ENCODE peak calls at places on chromosomes 3 and 15, in four cellular contexts. X is tibial nerve, U is stomach, S is K562. C is an unnamed sample.

GRCh38 chr3:9102240-9102841 is 139.1 kb upstream of the RAD18 start:
- DNase-seq in U (no peak), X (no peak), S (no peak), C (no peak)

GRCh38 chr15:60421544-60421943 is 23.8 kb upstream of the ANXA2 start:
- DNase-seq in S (no peak), U (no peak), X (no peak), C (no peak)

GRCh38 chr3:53680026-53680425 is 166.2 kb downstream of the CHDH start:
- DNase-seq in S (no peak), X (no peak), U (no peak), C (no peak)

GRCh38 chr3:156373654-156374053 is 181.3 kb downstream of the SSR3 start:
- DNase-seq in X (no peak), U (no peak), S (no peak), C (no peak)

GRCh38 chr15:39907216-39907615 is 12.8 kb downstream of the GPR176 start:
- DNase-seq in U (no peak), X (no peak), S (no peak), C (no peak)

GRCh38 chr15:97736748-97737147 is 223.8 kb upstream of the ARRDC4 start:
- DNase-seq in S (no peak), X (no peak), U (no peak), C (no peak)

GRCh38 chr3:128318275-128318920 is 148.3 kb downstream of the DNAJB8 start:
- DNase-seq in X (no peak), S (no peak), U (peak), C (no peak)

GRCh38 chr3:182092662-182093262 is 381.0 kb downstream of the SOX2 start:
- DNase-seq in S (no peak), X (no peak), U (no peak), C (peak)

GRCh38 chr3:177213806-177214528 is 16.7 kb upstream of the TBL1XR1 start:
- DNase-seq in S (no peak), X (no peak), U (no peak), C (no peak)

GRCh38 chr3:49717539-49718418 is 1.7 kb downstream of the AMIGO3 start:
- DNase-seq in S (no peak), X (no peak), U (no peak), C (no peak)

GRCh38 chr15:53414167-53414566 is 345.3 kb downstream of the WDR72 start:
- DNase-seq in S (no peak), U (no peak), X (no peak), C (no peak)

GRCh38 chr15:101068523-101068960 is 149.4 kb downstream of the LRRK1 start:
- DNase-seq in S (no peak), U (no peak), X (no peak), C (no peak)

GRCh38 chr15:60899967-60900356 is 329.1 kb downstream of the RORA start:
- DNase-seq in X (no peak), S (no peak), U (no peak), C (no peak)

GRCh38 chr15:35289029-35289617 is 204.0 kb upstream of the NANOGP8 start:
- DNase-seq in S (peak), X (no peak), U (no peak), C (peak)

DNA sequence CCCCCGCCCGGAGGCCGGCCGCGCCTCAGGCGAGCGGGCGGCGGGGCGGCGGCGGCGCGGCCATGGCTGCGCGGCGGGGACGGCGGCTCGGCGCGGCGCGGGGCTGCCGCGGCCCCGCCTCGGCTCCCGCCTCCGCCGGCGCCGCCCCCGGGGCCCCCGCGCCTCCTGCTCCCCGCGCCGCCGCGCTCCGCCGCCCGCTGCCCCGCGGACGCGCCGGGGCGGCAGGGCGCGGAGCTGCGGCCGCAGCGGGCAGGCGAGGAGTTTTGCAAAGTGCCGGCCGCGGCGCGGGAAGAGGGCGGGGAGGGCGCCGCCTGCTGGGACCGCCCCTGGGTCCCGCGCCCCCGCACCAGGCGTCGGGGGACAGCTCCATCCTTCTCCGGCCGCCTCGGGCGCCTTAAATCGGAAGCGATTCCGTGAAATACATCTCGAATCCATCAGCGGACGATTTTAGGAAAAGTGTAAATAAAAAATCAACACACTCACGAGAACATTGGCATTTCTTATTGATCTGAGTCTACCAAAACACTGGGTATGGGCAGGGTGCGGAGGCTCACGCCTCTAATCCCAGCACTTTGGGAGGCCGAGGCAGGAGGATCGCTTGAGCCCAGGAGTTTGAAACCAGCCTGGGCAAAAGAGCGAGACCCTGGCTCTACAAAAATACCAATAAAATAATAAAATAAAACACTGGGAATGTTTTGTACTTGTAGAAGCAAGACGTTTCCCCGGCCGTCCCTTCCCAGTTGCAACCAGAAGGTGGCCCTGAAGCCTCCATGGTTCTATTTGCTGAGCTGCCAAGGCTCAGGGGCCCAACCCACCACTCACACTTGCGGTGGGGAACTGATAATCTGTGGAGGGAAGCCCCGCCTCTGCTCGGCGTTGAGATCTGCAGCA is 136.9 kb downstream of the NUP210 start:
- DNase-seq in S (peak), X (no peak), U (no peak), C (peak)
- TF ChIP-seq CTCF in S (peak), X (peak), U (no peak), C (peak)

DNA sequence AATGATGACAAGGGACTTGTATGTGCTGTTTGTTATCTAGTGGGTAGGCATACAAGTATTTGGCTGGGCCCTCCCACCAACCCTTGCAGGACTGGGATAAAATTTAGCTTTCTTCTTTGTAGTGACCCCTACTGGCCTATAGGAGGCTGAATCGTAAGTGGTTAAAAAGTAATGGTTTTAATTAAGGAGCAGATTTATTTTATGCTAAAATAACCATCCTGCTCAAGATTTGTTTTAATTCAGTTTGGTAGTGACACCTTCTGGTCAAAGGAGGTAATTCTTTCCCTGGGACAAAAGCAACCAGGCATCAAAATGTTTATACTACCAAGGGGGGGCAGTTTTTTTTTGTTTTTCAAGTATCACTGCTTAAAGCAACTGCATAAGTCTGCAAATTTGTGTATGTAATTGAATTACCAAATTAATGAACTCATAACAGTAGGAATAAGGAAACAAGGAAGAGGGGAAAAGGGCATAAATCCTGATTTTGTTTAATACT is 70.7 kb downstream of the TOP2B start:
- DNase-seq in U (no peak), S (peak), X (no peak), C (peak)
- TF ChIP-seq CTCF in U (peak), S (peak), X (peak), C (peak)

GRCh38 chr3:30408105-30408557 is 198.3 kb upstream of the TGFBR2 start:
- DNase-seq in U (no peak), X (no peak), S (no peak), C (no peak)
- TF ChIP-seq CTCF in U (no peak), X (no peak), S (no peak), C (peak)

GRCh38 chr3:33660035-33660434 is 58.0 kb downstream of the CLASP2 start:
- DNase-seq in U (no peak), X (no peak), S (no peak), C (no peak)

GRCh38 chr3:33664195-33664594 is 53.9 kb downstream of the CLASP2 start:
- DNase-seq in U (no peak), X (no peak), S (no peak), C (no peak)

GRCh38 chr3:33663042-33663441 is 55.0 kb downstream of the CLASP2 start:
- DNase-seq in U (no peak), S (no peak), X (no peak), C (no peak)

GRCh38 chr3:33658039-33658438 is 60.0 kb downstream of the CLASP2 start:
- DNase-seq in X (no peak), S (no peak), U (no peak), C (no peak)

GRCh38 chr3:33658971-33659848 is 58.8 kb downstream of the CLASP2 start:
- DNase-seq in X (peak), S (peak), U (peak), C (peak)
- TF ChIP-seq CTCF in X (no peak), S (no peak), U (no peak), C (no peak)